ENCODE peak calls at places on chromosomes 6 and 20, in ten cellular contexts. One of them, this sample, is unnamed.

GRCh38 chr6:127300411-127300810 is 33.7 kb downstream of the RNF146 start:
- ATAC-seq in pancreas: peak
- ATAC-seq in heart left ventricle: no peak
- ATAC-seq in mucosa of descending colon: no peak
- ATAC-seq in right lobe of liver: no peak
- ATAC-seq in upper lobe of right lung: no peak
- ATAC-seq in Panc1: peak
- ATAC-seq in CD8-positive, alpha-beta T cell: no peak
- ATAC-seq in psoas muscle: peak
- ATAC-seq in lower lobe of right lung: peak
- ATAC-seq in this sample: peak

GRCh38 chr6:3001773-3002293 is 2.1 kb downstream of the NQO2 start:
- ATAC-seq in pancreas: peak
- ATAC-seq in heart left ventricle: peak
- ATAC-seq in mucosa of descending colon: peak
- ATAC-seq in right lobe of liver: peak
- ATAC-seq in upper lobe of right lung: peak
- ATAC-seq in Panc1: peak
- ATAC-seq in CD8-positive, alpha-beta T cell: no peak
- ATAC-seq in psoas muscle: peak
- ATAC-seq in lower lobe of right lung: no peak
- ATAC-seq in this sample: no peak

GRCh38 chr20:24590193-24590982 is 121.0 kb downstream of the SYNDIG1 start:
- ATAC-seq in pancreas: no peak
- ATAC-seq in heart left ventricle: peak
- ATAC-seq in mucosa of descending colon: no peak
- ATAC-seq in right lobe of liver: no peak
- ATAC-seq in upper lobe of right lung: no peak
- ATAC-seq in Panc1: no peak
- ATAC-seq in CD8-positive, alpha-beta T cell: no peak
- ATAC-seq in psoas muscle: no peak
- ATAC-seq in lower lobe of right lung: no peak
- ATAC-seq in this sample: no peak

GRCh38 chr6:85126448-85127178 is 323.3 kb upstream of the NT5E start:
- ATAC-seq in pancreas: peak
- ATAC-seq in heart left ventricle: no peak
- ATAC-seq in mucosa of descending colon: peak
- ATAC-seq in right lobe of liver: peak
- ATAC-seq in upper lobe of right lung: peak
- ATAC-seq in Panc1: peak
- ATAC-seq in CD8-positive, alpha-beta T cell: no peak
- ATAC-seq in psoas muscle: peak
- ATAC-seq in lower lobe of right lung: peak
- ATAC-seq in this sample: peak

GRCh38 chr20:21302645-21303060 is 478 bp upstream of the XRN2 start:
- ATAC-seq in pancreas: peak
- ATAC-seq in heart left ventricle: peak
- ATAC-seq in mucosa of descending colon: peak
- ATAC-seq in right lobe of liver: peak
- ATAC-seq in upper lobe of right lung: peak
- ATAC-seq in Panc1: peak
- ATAC-seq in CD8-positive, alpha-beta T cell: no peak
- ATAC-seq in psoas muscle: peak
- ATAC-seq in lower lobe of right lung: peak
- ATAC-seq in this sample: peak

GRCh38 chr6:35388023-35388422 is 45.7 kb downstream of the PPARD start:
- ATAC-seq in pancreas: no peak
- ATAC-seq in heart left ventricle: no peak
- ATAC-seq in mucosa of descending colon: no peak
- ATAC-seq in right lobe of liver: no peak
- ATAC-seq in upper lobe of right lung: no peak
- ATAC-seq in Panc1: no peak
- ATAC-seq in CD8-positive, alpha-beta T cell: no peak
- ATAC-seq in psoas muscle: no peak
- ATAC-seq in lower lobe of right lung: no peak
- ATAC-seq in this sample: no peak

GRCh38 chr6:147651249-147652063 is 143.0 kb downstream of the SAMD5 start:
- ATAC-seq in pancreas: peak
- ATAC-seq in heart left ventricle: peak
- ATAC-seq in mucosa of descending colon: peak
- ATAC-seq in right lobe of liver: peak
- ATAC-seq in upper lobe of right lung: peak
- ATAC-seq in Panc1: no peak
- ATAC-seq in CD8-positive, alpha-beta T cell: no peak
- ATAC-seq in psoas muscle: no peak
- ATAC-seq in lower lobe of right lung: peak
- ATAC-seq in this sample: peak

GRCh38 chr20:20452254-20452676 is 84.4 kb downstream of the INSM1 start:
- ATAC-seq in pancreas: peak
- ATAC-seq in heart left ventricle: peak
- ATAC-seq in mucosa of descending colon: peak
- ATAC-seq in right lobe of liver: peak
- ATAC-seq in upper lobe of right lung: peak
- ATAC-seq in Panc1: no peak
- ATAC-seq in CD8-positive, alpha-beta T cell: peak
- ATAC-seq in psoas muscle: peak
- ATAC-seq in lower lobe of right lung: peak
- ATAC-seq in this sample: peak

GRCh38 chr20:38769376-38770295 is 21.4 kb downstream of the ACTR5 start:
- ATAC-seq in pancreas: no peak
- ATAC-seq in heart left ventricle: no peak
- ATAC-seq in mucosa of descending colon: no peak
- ATAC-seq in right lobe of liver: no peak
- ATAC-seq in upper lobe of right lung: no peak
- ATAC-seq in Panc1: no peak
- ATAC-seq in CD8-positive, alpha-beta T cell: no peak
- ATAC-seq in psoas muscle: no peak
- ATAC-seq in lower lobe of right lung: no peak
- ATAC-seq in this sample: no peak

GRCh38 chr6:165889636-165890403 is 226.8 kb upstream of the PDE10A start:
- ATAC-seq in pancreas: peak
- ATAC-seq in heart left ventricle: peak
- ATAC-seq in mucosa of descending colon: peak
- ATAC-seq in right lobe of liver: peak
- ATAC-seq in upper lobe of right lung: peak
- ATAC-seq in Panc1: peak
- ATAC-seq in CD8-positive, alpha-beta T cell: no peak
- ATAC-seq in psoas muscle: no peak
- ATAC-seq in lower lobe of right lung: no peak
- ATAC-seq in this sample: peak

GRCh38 chr6:89392823-89393222 is 19.2 kb downstream of the RRAGD start:
- ATAC-seq in pancreas: no peak
- ATAC-seq in heart left ventricle: no peak
- ATAC-seq in mucosa of descending colon: no peak
- ATAC-seq in right lobe of liver: no peak
- ATAC-seq in upper lobe of right lung: no peak
- ATAC-seq in Panc1: no peak
- ATAC-seq in CD8-positive, alpha-beta T cell: no peak
- ATAC-seq in psoas muscle: no peak
- ATAC-seq in lower lobe of right lung: no peak
- ATAC-seq in this sample: no peak

GRCh38 chr20:63741676-63742380 is 2.3 kb downstream of the SLC2A4RG start:
- ATAC-seq in pancreas: no peak
- ATAC-seq in heart left ventricle: no peak
- ATAC-seq in mucosa of descending colon: no peak
- ATAC-seq in right lobe of liver: no peak
- ATAC-seq in upper lobe of right lung: no peak
- ATAC-seq in Panc1: no peak
- ATAC-seq in CD8-positive, alpha-beta T cell: no peak
- ATAC-seq in psoas muscle: no peak
- ATAC-seq in lower lobe of right lung: no peak
- ATAC-seq in this sample: no peak
- H3K4me3 ChIP-seq in pancreas: no peak
- H3K4me3 ChIP-seq in heart left ventricle: peak
- H3K4me3 ChIP-seq in mucosa of descending colon: no peak
- H3K4me3 ChIP-seq in right lobe of liver: peak
- H3K4me3 ChIP-seq in upper lobe of right lung: peak
- H3K4me3 ChIP-seq in Panc1: peak
- H3K4me3 ChIP-seq in CD8-positive, alpha-beta T cell: peak
- H3K4me3 ChIP-seq in psoas muscle: peak
- H3K4me3 ChIP-seq in lower lobe of right lung: peak
- H3K4me3 ChIP-seq in this sample: peak

DNA sequence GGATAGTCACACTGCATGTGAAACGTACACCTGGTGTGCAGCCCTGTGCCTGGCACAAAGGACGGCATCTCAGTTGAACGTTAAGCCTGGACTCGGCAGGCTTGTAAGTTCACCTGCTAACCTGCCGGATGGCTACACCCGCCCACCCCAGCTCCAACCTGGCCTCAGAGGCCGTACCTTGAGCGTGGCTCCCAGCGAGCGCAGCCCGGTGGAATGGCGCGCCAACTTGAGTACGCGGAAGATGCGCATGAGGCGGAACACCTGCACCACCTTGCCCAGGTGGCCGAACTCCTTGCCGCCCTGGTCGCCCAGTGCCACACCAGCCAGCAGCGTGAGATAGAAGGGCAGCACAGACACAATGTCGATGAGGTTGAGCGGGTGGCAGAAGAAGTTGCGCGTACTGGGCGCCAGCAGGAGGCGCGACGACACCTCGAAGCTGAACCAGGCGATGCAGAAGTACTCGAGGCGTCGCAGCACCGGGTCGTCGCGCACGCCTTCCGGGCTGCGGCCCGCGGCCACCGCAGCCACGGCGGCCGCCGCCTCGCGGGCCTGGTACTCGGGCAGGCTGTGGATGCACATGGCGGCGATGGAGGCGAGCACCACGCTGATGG is 3.3 kb downstream of the KCNS1 start:
- ATAC-seq in pancreas: peak
- ATAC-seq in heart left ventricle: peak
- ATAC-seq in mucosa of descending colon: peak
- ATAC-seq in right lobe of liver: peak
- ATAC-seq in upper lobe of right lung: peak
- ATAC-seq in Panc1: no peak
- ATAC-seq in CD8-positive, alpha-beta T cell: peak
- ATAC-seq in psoas muscle: no peak
- ATAC-seq in lower lobe of right lung: peak
- ATAC-seq in this sample: no peak
- H3K4me3 ChIP-seq in pancreas: no peak
- H3K4me3 ChIP-seq in heart left ventricle: peak
- H3K4me3 ChIP-seq in mucosa of descending colon: no peak
- H3K4me3 ChIP-seq in right lobe of liver: no peak
- H3K4me3 ChIP-seq in upper lobe of right lung: no peak
- H3K4me3 ChIP-seq in Panc1: no peak
- H3K4me3 ChIP-seq in CD8-positive, alpha-beta T cell: peak
- H3K4me3 ChIP-seq in psoas muscle: peak
- H3K4me3 ChIP-seq in lower lobe of right lung: peak
- H3K4me3 ChIP-seq in this sample: no peak

GRCh38 chr20:36470482-36471062 is 70.7 kb upstream of the MYL9 start:
- ATAC-seq in pancreas: no peak
- ATAC-seq in heart left ventricle: no peak
- ATAC-seq in mucosa of descending colon: no peak
- ATAC-seq in right lobe of liver: no peak
- ATAC-seq in upper lobe of right lung: no peak
- ATAC-seq in Panc1: no peak
- ATAC-seq in CD8-positive, alpha-beta T cell: no peak
- ATAC-seq in psoas muscle: no peak
- ATAC-seq in lower lobe of right lung: no peak
- ATAC-seq in this sample: no peak
- H3K4me3 ChIP-seq in pancreas: no peak
- H3K4me3 ChIP-seq in heart left ventricle: no peak
- H3K4me3 ChIP-seq in mucosa of descending colon: no peak
- H3K4me3 ChIP-seq in right lobe of liver: no peak
- H3K4me3 ChIP-seq in upper lobe of right lung: no peak
- H3K4me3 ChIP-seq in Panc1: no peak
- H3K4me3 ChIP-seq in CD8-positive, alpha-beta T cell: no peak
- H3K4me3 ChIP-seq in psoas muscle: no peak
- H3K4me3 ChIP-seq in lower lobe of right lung: no peak
- H3K4me3 ChIP-seq in this sample: no peak

DNA sequence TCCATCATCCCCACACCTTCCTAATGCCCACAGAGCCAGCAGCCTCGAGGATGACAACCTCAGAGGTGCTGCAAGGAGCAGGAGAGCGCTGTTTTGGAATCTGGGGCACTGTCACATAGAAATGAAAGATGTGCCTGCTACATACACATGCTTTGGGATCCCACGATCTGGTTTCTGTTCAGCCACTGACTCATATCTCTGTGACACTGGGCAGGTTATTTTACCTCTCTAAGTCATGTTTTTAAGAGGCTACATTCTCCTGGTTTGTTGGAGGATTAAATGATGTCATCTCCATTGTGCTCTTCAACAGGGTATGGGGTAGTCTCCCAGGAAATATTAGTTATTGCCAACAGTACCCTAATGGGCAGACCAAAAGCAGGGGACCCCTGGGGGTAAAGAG is 32.6 kb upstream of the TAB2 start:
- ATAC-seq in pancreas: no peak
- ATAC-seq in heart left ventricle: no peak
- ATAC-seq in mucosa of descending colon: no peak
- ATAC-seq in right lobe of liver: no peak
- ATAC-seq in upper lobe of right lung: no peak
- ATAC-seq in Panc1: no peak
- ATAC-seq in CD8-positive, alpha-beta T cell: no peak
- ATAC-seq in psoas muscle: no peak
- ATAC-seq in lower lobe of right lung: no peak
- ATAC-seq in this sample: no peak
- H3K4me3 ChIP-seq in pancreas: no peak
- H3K4me3 ChIP-seq in heart left ventricle: no peak
- H3K4me3 ChIP-seq in mucosa of descending colon: no peak
- H3K4me3 ChIP-seq in right lobe of liver: no peak
- H3K4me3 ChIP-seq in upper lobe of right lung: no peak
- H3K4me3 ChIP-seq in Panc1: no peak
- H3K4me3 ChIP-seq in CD8-positive, alpha-beta T cell: no peak
- H3K4me3 ChIP-seq in psoas muscle: no peak
- H3K4me3 ChIP-seq in lower lobe of right lung: no peak
- H3K4me3 ChIP-seq in this sample: no peak

This sample was measured in gastroesophageal sphincter.